ENCODE peak calls at places on chromosomes 5 and 9, in ten cellular contexts. Z, X, U, I, E, V, G, O, M and T are unnamed samples.

GRCh38 chr5:71783891-71784290 is 64.8 kb downstream of the CARTPT start:
- DNase-seq in Z (no peak), X (no peak), U (no peak), I (no peak), E (peak), V (no peak), G (no peak), O (no peak), M (no peak), T (no peak)

GRCh38 chr9:101235105-101235866 is 149.5 kb downstream of the BAAT start:
- DNase-seq in Z (no peak), X (no peak), U (no peak), I (no peak), E (peak), V (peak), G (peak), O (no peak), M (peak), T (no peak)

GRCh38 chr9:77808750-77809079 is 160.6 kb upstream of the GNA14 start:
- DNase-seq in Z (no peak), X (no peak), U (no peak), I (no peak), E (peak), V (no peak), G (no peak), O (no peak), M (no peak), T (no peak)

GRCh38 chr5:158938181-158938580 is 161.5 kb downstream of the EBF1 start:
- DNase-seq in Z (no peak), X (no peak), U (no peak), I (no peak), E (no peak), V (no peak), G (no peak), O (no peak), M (no peak), T (no peak)

GRCh38 chr5:149313151-149313841 is 32.0 kb upstream of the GRPEL2 start:
- DNase-seq in Z (no peak), X (no peak), U (no peak), I (no peak), E (no peak), V (no peak), G (no peak), O (no peak), M (no peak), T (no peak)

GRCh38 chr9:94018628-94019027 is 63.5 kb upstream of the BARX1 start:
- DNase-seq in Z (peak), X (no peak), U (no peak), I (no peak), E (no peak), V (no peak), G (peak), O (no peak), M (no peak), T (no peak)

GRCh38 chr5:122942164-122942914 is 94.2 kb downstream of the PPIC start:
- DNase-seq in Z (no peak), X (peak), U (no peak), I (no peak), E (peak), V (no peak), G (peak), O (no peak), M (no peak), T (no peak)

GRCh38 chr5:174183701-174184100 is 138.2 kb downstream of the NSG2 start:
- DNase-seq in Z (no peak), X (no peak), U (no peak), I (no peak), E (no peak), V (no peak), G (no peak), O (no peak), M (no peak), T (no peak)

GRCh38 chr5:4205408-4205807 is 609.8 kb downstream of the IRX1 start:
- DNase-seq in Z (no peak), X (no peak), U (no peak), I (no peak), E (no peak), V (no peak), G (peak), O (no peak), M (peak), T (no peak)

GRCh38 chr5:121987052-121987684 is 25.4 kb downstream of the SRFBP1 start:
- DNase-seq in Z (no peak), X (no peak), U (no peak), I (no peak), E (no peak), V (no peak), G (no peak), O (no peak), M (no peak), T (no peak)

GRCh38 chr5:144084971-144085370 is 85.5 kb downstream of the YIPF5 start:
- DNase-seq in Z (no peak), X (no peak), U (no peak), I (no peak), E (no peak), V (no peak), G (no peak), O (no peak), M (no peak), T (no peak)

GRCh38 chr5:175521313-175521833 is 43.0 kb downstream of the SFXN1 start:
- DNase-seq in Z (no peak), X (no peak), U (no peak), I (no peak), E (no peak), V (no peak), G (no peak), O (no peak), M (no peak), T (no peak)

GRCh38 chr9:73176450-73176875 is 24.8 kb downstream of the ANXA1 start:
- DNase-seq in Z (no peak), X (no peak), U (no peak), I (no peak), E (peak), V (no peak), G (no peak), O (no peak), M (peak), T (no peak)

GRCh38 chr5:172418847-172419810 is 35.2 kb downstream of the SH3PXD2B start:
- DNase-seq in Z (no peak), X (no peak), U (no peak), I (no peak), E (peak), V (no peak), G (no peak), O (no peak), M (peak), T (no peak)

GRCh38 chr5:136052692-136053335 is 24.0 kb downstream of the TGFBI start:
- DNase-seq in Z (no peak), X (no peak), U (no peak), I (no peak), E (no peak), V (no peak), G (no peak), O (no peak), M (no peak), T (no peak)

GRCh38 chr9:113508111-113508749 is 44.7 kb downstream of the RGS3 start:
- DNase-seq in Z (no peak), X (no peak), U (no peak), I (no peak), E (no peak), V (no peak), G (peak), O (no peak), M (peak), T (no peak)
- TF ChIP-seq CTCF in Z (peak), X (no peak), U (no peak), I (no peak), E (no peak), V (peak), G (peak), O (no peak), M (no peak), T (no peak)

GRCh38 chr5:15501057-15501791 is 1.2 kb downstream of the FBXL7 start:
- DNase-seq in Z (peak), X (peak), U (no peak), I (no peak), E (peak), V (no peak), G (peak), O (peak), M (no peak), T (no peak)
- TF ChIP-seq CTCF in Z (peak), X (no peak), U (no peak), I (no peak), E (no peak), V (peak), G (peak), O (no peak), M (no peak), T (no peak)

DNA sequence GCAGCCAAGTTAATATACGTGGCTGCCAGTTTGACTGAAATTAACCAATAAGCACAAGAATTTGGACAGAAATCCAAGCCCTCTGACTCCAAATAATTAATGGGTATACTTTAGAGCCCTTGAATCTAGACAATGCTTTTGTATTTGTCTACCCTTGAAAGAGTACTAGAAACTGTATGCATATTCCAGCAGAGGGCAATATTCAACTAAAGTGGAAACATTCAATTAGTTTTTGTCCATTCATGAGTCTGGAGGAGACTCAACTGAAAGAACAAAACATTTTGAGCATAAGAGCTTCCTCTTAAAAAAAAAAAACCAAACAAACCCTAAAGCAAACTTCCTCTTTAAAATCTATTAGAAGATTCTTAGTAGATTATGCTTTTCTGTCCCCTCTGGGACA is 157.8 kb downstream of the ARHGEF28 start:
- DNase-seq in Z (no peak), X (no peak), U (no peak), I (no peak), E (peak), V (no peak), G (peak), O (no peak), M (no peak), T (no peak)
- TF ChIP-seq CTCF in Z (peak), X (no peak), U (no peak), I (no peak), E (no peak), V (peak), G (peak), O (no peak), M (peak), T (no peak)

DNA sequence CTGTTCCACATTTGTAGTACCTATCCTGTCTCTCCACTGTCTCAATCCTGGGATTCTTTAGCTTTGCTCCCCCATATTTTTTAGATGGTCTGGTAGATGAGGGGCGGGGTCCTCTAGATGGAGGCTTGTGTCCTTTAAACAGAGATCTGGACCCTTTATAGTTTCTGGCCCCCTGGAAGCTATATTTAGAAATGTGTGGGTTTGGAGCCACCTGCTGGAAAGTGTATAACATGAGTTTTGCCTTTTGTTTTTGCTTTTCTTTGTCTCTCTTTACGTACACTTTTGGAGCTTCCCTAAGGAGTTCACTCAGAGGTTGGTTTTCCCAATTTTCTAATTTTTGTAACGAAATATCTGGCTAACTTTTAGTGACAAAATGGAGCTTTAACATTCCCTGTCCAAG is 110.7 kb downstream of the CFAP95 start:
- DNase-seq in Z (no peak), X (peak), U (no peak), I (no peak), E (no peak), V (no peak), G (peak), O (no peak), M (peak), T (no peak)
- TF ChIP-seq CTCF in Z (peak), X (peak), U (no peak), I (no peak), E (peak), V (peak), G (peak), O (no peak), M (peak), T (no peak)

GRCh38 chr5:80407735-80408474 is at the start of gene ZFYVE16:
- DNase-seq in Z (peak), X (peak), U (peak), I (peak), E (peak), V (peak), G (peak), O (peak), M (peak), T (peak)
- TF ChIP-seq CTCF in Z (peak), X (peak), U (no peak), I (no peak), E (peak), V (no peak), G (no peak), O (no peak), M (peak), T (no peak)

DNA sequence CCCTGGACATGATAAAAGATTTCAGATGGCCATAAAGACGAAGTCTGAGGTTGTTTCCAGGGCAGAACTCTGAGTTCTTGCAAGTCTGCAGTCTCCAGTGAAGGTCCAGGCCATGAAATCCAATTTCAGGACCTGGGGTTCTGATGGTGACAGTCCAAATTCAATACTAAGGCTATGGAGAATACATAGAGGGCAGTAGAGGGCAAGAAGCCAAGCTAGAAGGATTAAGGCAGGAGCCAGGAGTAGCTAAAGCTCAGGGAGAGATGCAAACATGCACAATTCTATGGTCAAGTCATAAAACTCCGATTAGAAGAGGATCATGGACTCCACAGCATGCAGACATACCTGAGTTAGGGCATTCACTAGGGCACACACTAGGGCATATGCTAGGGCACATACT is 11.4 kb downstream of the SLIT3 start:
- DNase-seq in Z (no peak), X (no peak), U (no peak), I (no peak), E (no peak), V (no peak), G (no peak), O (no peak), M (peak), T (no peak)
- TF ChIP-seq CTCF in Z (no peak), X (no peak), U (no peak), I (no peak), E (no peak), V (peak), G (no peak), O (no peak), M (no peak), T (no peak)

DNA sequence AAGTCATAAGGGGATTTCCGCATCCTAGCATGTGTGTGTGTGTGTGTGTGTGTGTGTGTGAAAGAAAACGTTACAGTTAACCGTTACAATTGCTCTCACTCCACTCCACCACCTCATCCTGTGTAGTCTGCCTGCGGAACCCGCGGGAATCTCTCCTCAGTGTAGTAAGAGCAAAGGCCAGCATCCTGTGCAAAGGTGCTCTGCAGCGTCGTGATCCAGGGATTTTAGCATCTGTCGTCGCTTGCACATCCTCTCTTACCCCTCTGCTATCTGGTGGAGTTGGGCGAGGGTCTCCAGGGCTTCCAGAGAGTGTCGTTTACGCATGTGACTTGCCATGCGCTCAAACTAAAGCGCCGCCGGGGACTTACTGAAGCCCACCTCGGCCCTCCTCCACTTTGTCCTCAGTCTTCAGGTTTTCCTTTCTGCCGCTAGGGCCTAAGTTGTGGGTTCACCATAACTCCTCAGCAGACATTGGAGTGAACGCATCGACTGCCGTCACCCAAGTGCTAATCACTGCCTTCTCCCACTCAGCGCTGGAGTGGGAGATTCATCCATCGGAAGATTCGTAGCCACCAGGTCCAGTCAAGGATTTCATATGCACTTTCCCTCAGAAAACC is 3.9 kb downstream of the CDKN2B start:
- DNase-seq in Z (no peak), X (peak), U (no peak), I (no peak), E (peak), V (no peak), G (peak), O (no peak), M (no peak), T (no peak)
- TF ChIP-seq CTCF in Z (peak), X (no peak), U (no peak), I (no peak), E (no peak), V (peak), G (peak), O (no peak), M (no peak), T (no peak)

GRCh38 chr5:150729859-150730258 is 29.0 kb downstream of the DCTN4 start:
- DNase-seq in Z (no peak), X (no peak), U (no peak), I (no peak), E (no peak), V (no peak), G (no peak), O (no peak), M (no peak), T (no peak)

GRCh38 chr5:150738862-150739261 is 20.0 kb downstream of the DCTN4 start:
- DNase-seq in Z (no peak), X (no peak), U (no peak), I (no peak), E (no peak), V (no peak), G (no peak), O (no peak), M (no peak), T (no peak)

GRCh38 chr5:150731669-150732068 is 27.1 kb downstream of the DCTN4 start:
- DNase-seq in Z (no peak), X (no peak), U (no peak), I (no peak), E (no peak), V (no peak), G (no peak), O (no peak), M (no peak), T (no peak)

DNA sequence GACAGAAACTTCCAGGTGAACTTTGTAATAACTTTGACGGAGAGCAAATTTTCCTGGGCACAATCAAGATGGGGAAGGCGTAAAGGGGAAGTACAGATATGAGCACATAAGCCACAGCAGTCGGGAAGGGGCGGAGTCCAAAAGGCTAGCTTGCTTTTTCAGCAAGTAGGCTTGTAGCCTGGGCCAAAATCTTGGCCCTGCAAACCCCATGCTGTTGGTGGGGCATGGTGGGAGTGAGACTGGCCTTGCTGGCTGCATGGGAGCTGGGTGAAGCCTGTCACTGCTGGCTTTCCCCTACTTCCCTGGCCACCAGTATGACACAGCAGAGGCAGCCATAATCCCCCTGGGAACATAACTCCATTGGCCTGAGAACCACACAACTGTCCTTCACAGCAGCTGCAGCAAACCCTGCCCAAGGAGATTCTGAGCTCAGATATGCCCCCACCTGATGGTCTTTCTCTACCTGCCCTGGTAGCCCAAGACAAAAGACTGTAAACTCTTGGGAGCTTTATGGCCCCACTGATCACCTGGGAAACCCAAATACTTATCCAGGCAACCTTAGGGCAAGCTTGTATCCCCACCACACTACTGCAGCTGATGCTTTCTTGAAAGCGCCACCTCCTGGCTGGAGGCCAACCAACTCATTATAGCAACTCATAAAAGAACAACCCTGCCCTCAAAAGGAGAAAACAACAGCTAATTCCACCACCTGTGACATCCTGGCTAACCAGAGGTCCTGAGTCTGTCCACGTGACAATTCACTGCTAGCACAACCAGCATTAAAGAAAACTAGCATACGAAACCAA is 24.0 kb downstream of the DCTN4 start:
- DNase-seq in Z (no peak), X (no peak), U (no peak), I (no peak), E (no peak), V (no peak), G (no peak), O (no peak), M (peak), T (no peak)
- TF ChIP-seq CTCF in Z (no peak), X (no peak), U (no peak), I (no peak), E (no peak), V (no peak), G (no peak), O (no peak), M (no peak), T (no peak)

DNA sequence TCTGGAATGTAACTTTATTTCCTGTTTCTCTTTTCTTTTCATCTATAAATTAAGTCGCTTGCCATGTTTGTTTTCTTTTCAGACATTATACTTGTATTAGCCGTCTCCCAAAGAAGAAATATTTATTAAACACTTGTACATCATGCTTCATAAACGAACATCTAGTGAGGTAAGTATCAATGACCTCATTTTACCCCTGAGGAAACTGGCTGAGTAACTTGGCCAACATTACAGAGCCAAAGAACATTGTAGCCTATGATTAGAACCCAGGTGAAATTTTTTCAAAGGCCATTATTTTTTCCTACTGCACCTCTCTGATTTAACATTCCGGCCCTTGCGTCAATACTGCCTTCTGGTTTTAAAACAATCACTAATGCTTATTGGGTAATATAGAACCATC is 4.2 kb downstream of the FREM1 start:
- DNase-seq in Z (no peak), X (no peak), U (no peak), I (no peak), E (no peak), V (no peak), G (no peak), O (no peak), M (no peak), T (no peak)
- TF ChIP-seq CTCF in Z (no peak), X (no peak), U (no peak), I (no peak), E (no peak), V (no peak), G (no peak), O (no peak), M (no peak), T (no peak)